ENCODE peak calls at places on chromosome 3, in eight cellular contexts. R, Q, G, B, L, I, N and T are unnamed samples.

GRCh38 chr3:45670995-45671394 is 18.2 kb upstream of the SACM1L start:
- DNase-seq in I (no peak), N (peak; percentile 56), R (no peak), Q (peak; percentile 81), L (no peak), G (no peak), B (no peak), T (no peak)

GRCh38 chr3:73653877-73654276 is 29.1 kb upstream of the PDZRN3 start:
- DNase-seq in R (no peak), G (no peak), Q (peak; percentile 21), B (no peak), I (no peak), N (no peak), L (no peak), T (no peak)

GRCh38 chr3:45105855-45106655 is 40.1 kb downstream of the CDCP1 start:
- DNase-seq in N (no peak), Q (peak; percentile 77), L (no peak), G (no peak), R (no peak), I (no peak), B (peak; percentile 21), T (no peak)

GRCh38 chr3:181173227-181173626 is 183.7 kb upstream of the DNAJC19 start:
- DNase-seq in N (no peak), B (no peak), G (no peak), R (no peak), I (no peak), L (no peak), Q (no peak), T (no peak)

GRCh38 chr3:22951910-22952309 is 251.2 kb upstream of the UBE2E2 start:
- DNase-seq in N (peak; percentile 31), Q (no peak), R (no peak), G (no peak), L (peak; percentile 9), I (no peak), B (no peak), T (no peak)

GRCh38 chr3:100875239-100875638 is 118.0 kb downstream of the ABI3BP start:
- DNase-seq in L (peak; percentile 32), N (peak; percentile 30), Q (peak; percentile 19), R (peak; percentile 54), G (no peak), I (peak; percentile 50), B (no peak), T (no peak)

GRCh38 chr3:118544458-118544857 is 490.2 kb downstream of the IGSF11 start:
- DNase-seq in Q (no peak), L (no peak), B (no peak), I (no peak), N (no peak), G (no peak), R (no peak), T (no peak)

GRCh38 chr3:54358327-54358726 is 236.0 kb downstream of the CACNA2D3 start:
- DNase-seq in B (no peak), G (no peak), N (peak; percentile 18), L (no peak), I (peak; percentile 33), Q (no peak), R (no peak), T (no peak)

GRCh38 chr3:87792532-87793321 is 266.1 kb downstream of the CGGBP1 start:
- DNase-seq in R (no peak), L (no peak), B (no peak), N (no peak), I (peak; percentile 20), Q (peak; percentile 60), G (no peak), T (no peak)

GRCh38 chr3:88596451-88596850 is 446.7 kb downstream of the C3orf38 start:
- DNase-seq in L (no peak), B (no peak), N (no peak), G (no peak), R (no peak), I (no peak), Q (peak; percentile 4), T (no peak)